ENCODE peak calls at places on chromosomes 12 and 14, in ten cellular contexts. V is neural crest cell; F is WERI-Rb-1; Y is tibial artery; E is LoVo; Q is endothelial cell; H is activated CD8-positive, alpha-beta memory T cell treated with anti-CD3 and anti-CD28 coated beads for 4 hours; K is HEK293T; G is stimulated activated CD4-positive, alpha-beta T cell treated with anti-CD3 and anti-CD28 coated beads, Interleukin-4, amount 100 ng/mL, for 48 hours; I is T-cell. U is an unnamed sample.

GRCh38 chr12:32548691-32549412 is 130.2 kb upstream of the DNM1L start:
- DNase-seq in V (no peak), F (no peak), Y (peak; percentile 76), E (no peak), Q (no peak), H (no peak), K (no peak), G (no peak), I (no peak), U (no peak)

GRCh38 chr12:70448371-70448770 is 82.3 kb downstream of the KCNMB4 start:
- DNase-seq in V (no peak), F (no peak), Y (no peak), E (no peak), Q (no peak), H (no peak), K (no peak), G (no peak), I (no peak), U (no peak)

GRCh38 chr12:96157427-96157826 is 36.7 kb upstream of the ELK3 start:
- DNase-seq in V (no peak), F (no peak), Y (no peak), E (no peak), Q (no peak), H (no peak), K (no peak), G (no peak), I (no peak), U (no peak)

GRCh38 chr12:88993655-88994054 is 358.6 kb downstream of the DUSP6 start:
- DNase-seq in V (no peak), F (no peak), Y (no peak), E (peak; percentile 71), Q (no peak), H (no peak), K (peak; percentile 12), G (no peak), I (no peak), U (peak; percentile 38)

GRCh38 chr12:39033789-39034188 is 128.4 kb upstream of the CPNE8 start:
- DNase-seq in V (no peak), F (no peak), Y (no peak), E (no peak), Q (no peak), H (no peak), K (no peak), G (no peak), I (no peak), U (no peak)

GRCh38 chr14:50821471-50822464 is 9.2 kb downstream of the NIN start:
- DNase-seq in V (no peak), F (no peak), Y (no peak), E (no peak), Q (no peak), H (peak; percentile 8), K (no peak), G (no peak), I (peak; percentile 67), U (no peak)

GRCh38 chr14:22313172-22313801 is 275.7 kb downstream of the DAD1 start:
- DNase-seq in V (no peak), F (no peak), Y (no peak), E (no peak), Q (no peak), H (no peak), K (no peak), G (no peak), I (no peak), U (no peak)

GRCh38 chr14:51828017-51828797 is 32.2 kb upstream of the GNG2 start:
- DNase-seq in V (no peak), F (no peak), Y (no peak), E (peak; percentile 37), Q (no peak), H (peak; percentile 49), K (no peak), G (peak; percentile 68), I (peak; percentile 59), U (no peak)

GRCh38 chr12:30197392-30198047 is 413.8 kb upstream of the TMTC1 start:
- DNase-seq in V (no peak), F (no peak), Y (no peak), E (no peak), Q (no peak), H (no peak), K (no peak), G (no peak), I (no peak), U (no peak)

GRCh38 chr14:74661726-74662450 is 49.9 kb upstream of the LTBP2 start:
- DNase-seq in V (no peak), F (no peak), Y (peak; percentile 96), E (no peak), Q (no peak), H (no peak), K (no peak), G (no peak), I (no peak), U (no peak)

GRCh38 chr12:94725375-94726168 is 75.2 kb upstream of the TMCC3 start:
- DNase-seq in V (no peak), F (no peak), Y (no peak), E (peak; percentile 59), Q (peak; percentile 24), H (no peak), K (peak; percentile 30), G (no peak), I (no peak), U (peak; percentile 15)

GRCh38 chr12:21993438-21993981 is 52.3 kb upstream of the ABCC9 start:
- DNase-seq in V (no peak), F (no peak), Y (no peak), E (no peak), Q (no peak), H (no peak), K (no peak), G (no peak), I (no peak), U (no peak)

GRCh38 chr12:104510145-104510872 is 53.6 kb downstream of the CHST11 start:
- DNase-seq in V (no peak), F (no peak), Y (no peak), E (no peak), Q (no peak), H (no peak), K (no peak), G (no peak), I (no peak), U (no peak)

GRCh38 chr14:51545396-51545795 is 106.3 kb upstream of the FRMD6 start:
- DNase-seq in V (no peak), F (no peak), Y (no peak), E (no peak), Q (no peak), H (no peak), K (no peak), G (no peak), I (no peak), U (no peak)

GRCh38 chr14:71885301-71885700 is 46.9 kb upstream of the RGS6 start:
- DNase-seq in V (no peak), F (no peak), Y (no peak), E (no peak), Q (no peak), H (no peak), K (no peak), G (no peak), I (no peak), U (no peak)